ENCODE peak calls at places on chromosome 12, in seven cellular contexts. One of them, this sample, is unnamed.

GRCh38 chr12:132318618-132319033 is 10.8 kb downstream of the GALNT9 start:
- DNase-seq in hypothalamus: no peak
- DNase-seq in HFFc6: no peak
- DNase-seq in HuH-7.5: no peak
- DNase-seq in hepatic stellate cell: no peak
- DNase-seq in amniotic stem cell: no peak
- DNase-seq in NCI-H774: no peak
- DNase-seq in this sample: no peak

GRCh38 chr12:127928615-127929014 is 338.4 kb upstream of the TMEM132C start:
- DNase-seq in hypothalamus: no peak
- DNase-seq in HFFc6: no peak
- DNase-seq in HuH-7.5: no peak
- DNase-seq in hepatic stellate cell: peak
- DNase-seq in amniotic stem cell: peak
- DNase-seq in NCI-H774: no peak
- DNase-seq in this sample: no peak

GRCh38 chr12:2719405-2719804 is 75.4 kb upstream of the FKBP4 start:
- DNase-seq in hypothalamus: no peak
- DNase-seq in HFFc6: no peak
- DNase-seq in HuH-7.5: no peak
- DNase-seq in hepatic stellate cell: no peak
- DNase-seq in amniotic stem cell: no peak
- DNase-seq in NCI-H774: no peak
- DNase-seq in this sample: no peak

GRCh38 chr12:125132698-125133400 is 67.6 kb downstream of the AACS start:
- DNase-seq in hypothalamus: no peak
- DNase-seq in HFFc6: peak
- DNase-seq in HuH-7.5: no peak
- DNase-seq in hepatic stellate cell: no peak
- DNase-seq in amniotic stem cell: no peak
- DNase-seq in NCI-H774: no peak
- DNase-seq in this sample: peak

GRCh38 chr12:89280833-89281533 is 71.3 kb downstream of the DUSP6 start:
- DNase-seq in hypothalamus: no peak
- DNase-seq in HFFc6: no peak
- DNase-seq in HuH-7.5: no peak
- DNase-seq in hepatic stellate cell: no peak
- DNase-seq in amniotic stem cell: no peak
- DNase-seq in NCI-H774: no peak
- DNase-seq in this sample: no peak

GRCh38 chr12:77625441-77625840 is 205.3 kb upstream of the NAV3 start:
- DNase-seq in hypothalamus: no peak
- DNase-seq in HFFc6: peak
- DNase-seq in HuH-7.5: no peak
- DNase-seq in hepatic stellate cell: peak
- DNase-seq in amniotic stem cell: peak
- DNase-seq in NCI-H774: no peak
- DNase-seq in this sample: no peak

GRCh38 chr12:71947645-71948105 is 9.0 kb downstream of the TPH2 start:
- DNase-seq in hypothalamus: no peak
- DNase-seq in HFFc6: peak
- DNase-seq in HuH-7.5: no peak
- DNase-seq in hepatic stellate cell: no peak
- DNase-seq in amniotic stem cell: no peak
- DNase-seq in NCI-H774: peak
- DNase-seq in this sample: peak

GRCh38 chr12:70007687-70008086 is 182.7 kb downstream of the MYRFL start:
- DNase-seq in hypothalamus: no peak
- DNase-seq in HFFc6: no peak
- DNase-seq in HuH-7.5: no peak
- DNase-seq in hepatic stellate cell: no peak
- DNase-seq in amniotic stem cell: no peak
- DNase-seq in NCI-H774: no peak
- DNase-seq in this sample: no peak

GRCh38 chr12:63764481-63764880 is 15.2 kb upstream of the RXYLT1 start:
- DNase-seq in hypothalamus: no peak
- DNase-seq in HFFc6: no peak
- DNase-seq in HuH-7.5: no peak
- DNase-seq in hepatic stellate cell: no peak
- DNase-seq in amniotic stem cell: no peak
- DNase-seq in NCI-H774: no peak
- DNase-seq in this sample: no peak

GRCh38 chr12:60101715-60102114 is 505.9 kb downstream of the SLC16A7 start:
- DNase-seq in hypothalamus: no peak
- DNase-seq in HFFc6: peak
- DNase-seq in HuH-7.5: no peak
- DNase-seq in hepatic stellate cell: no peak
- DNase-seq in amniotic stem cell: no peak
- DNase-seq in NCI-H774: no peak
- DNase-seq in this sample: no peak

GRCh38 chr12:77354766-77355362 is 289.5 kb upstream of the E2F7 start:
- DNase-seq in hypothalamus: no peak
- DNase-seq in HFFc6: no peak
- DNase-seq in HuH-7.5: no peak
- DNase-seq in hepatic stellate cell: no peak
- DNase-seq in amniotic stem cell: no peak
- DNase-seq in NCI-H774: no peak
- DNase-seq in this sample: no peak

GRCh38 chr12:20392339-20392738 is 24.0 kb downstream of the PDE3A start:
- DNase-seq in hypothalamus: no peak
- DNase-seq in HFFc6: no peak
- DNase-seq in HuH-7.5: no peak
- DNase-seq in hepatic stellate cell: no peak
- DNase-seq in amniotic stem cell: no peak
- DNase-seq in NCI-H774: no peak
- DNase-seq in this sample: no peak

GRCh38 chr12:68236421-68237059 is 10.9 kb upstream of the IL26 start:
- DNase-seq in hypothalamus: no peak
- DNase-seq in HFFc6: no peak
- DNase-seq in HuH-7.5: no peak
- DNase-seq in hepatic stellate cell: no peak
- DNase-seq in amniotic stem cell: no peak
- DNase-seq in NCI-H774: peak
- DNase-seq in this sample: no peak

This sample was measured in posterior cingulate gyrus.